ENCODE peak calls at places on chromosomes 13 and 19, in ten cellular contexts. C is stimulated activated CD8-positive, alpha-beta memory T cell treated with anti-CD3 and anti-CD28 coated beads, Interleukin-15, amount 100 ng/mL, for 4 hours; E is HTR-8/SVneo; S is Kasumi-1; J is caudate nucleus; H is left ventricle myocardium superior; W is A549; F is ureter; X is retina; D is COR-L47. N is an unnamed sample.

GRCh38 chr13:63124863-63125262 is 1709.2 kb upstream of the PCDH20 start:
- DNase-seq in S (peak), C (no peak), J (no peak), D (peak), W (no peak), E (no peak), H (no peak), X (no peak), F (no peak), N (no peak)

GRCh38 chr13:45861352-45861751 is 9.8 kb upstream of the SIAH3 start:
- DNase-seq in S (no peak), D (no peak), X (no peak), C (no peak), F (no peak), J (no peak), H (no peak), E (no peak), W (no peak), N (no peak)

GRCh38 chr19:37718357-37718756 is 1.2 kb downstream of the ZNF607 start:
- DNase-seq in X (peak), E (no peak), D (no peak), H (no peak), S (no peak), W (no peak), C (no peak), J (no peak), F (no peak), N (no peak)

GRCh38 chr13:110472904-110473563 is 88.5 kb downstream of the RAB20 start:
- DNase-seq in D (no peak), H (no peak), C (no peak), W (no peak), S (no peak), X (no peak), J (no peak), E (no peak), F (no peak), N (peak)

GRCh38 chr19:16386619-16387240 is 62.1 kb downstream of the KLF2 start:
- DNase-seq in X (peak), H (peak), J (no peak), F (no peak), S (peak), E (peak), D (peak), C (no peak), W (peak), N (peak)

GRCh38 chr13:77784531-77784930 is 87.0 kb downstream of the SLAIN1 start:
- DNase-seq in W (no peak), S (no peak), C (no peak), D (peak), X (no peak), J (no peak), H (no peak), E (no peak), F (no peak), N (no peak)

GRCh38 chr19:44515031-44515430 is 14.4 kb downstream of the CEACAM20 start:
- DNase-seq in E (no peak), C (no peak), H (no peak), X (no peak), D (no peak), J (no peak), W (no peak), S (no peak), F (no peak), N (no peak)

GRCh38 chr13:45048890-45049407 is 59.6 kb downstream of the GPALPP1 start:
- DNase-seq in F (no peak), H (no peak), C (no peak), D (no peak), S (no peak), X (no peak), W (no peak), J (no peak), E (no peak), N (no peak)

GRCh38 chr19:57088125-57088524 is 31.7 kb upstream of the USP29 start:
- DNase-seq in W (no peak), X (no peak), D (no peak), S (no peak), F (no peak), J (no peak), C (no peak), E (no peak), H (no peak), N (no peak)

GRCh38 chr13:47990920-47991466 is 10.1 kb downstream of the SUCLA2 start:
- DNase-seq in F (no peak), W (no peak), S (no peak), C (no peak), D (no peak), X (no peak), J (no peak), H (no peak), E (no peak), N (no peak)

GRCh38 chr13:112576191-112576590 is 11.8 kb downstream of the TUBGCP3 start:
- DNase-seq in W (no peak), E (no peak), J (no peak), H (no peak), S (no peak), D (no peak), X (no peak), F (no peak), C (no peak), N (no peak)

GRCh38 chr19:20664917-20665781 is 3.8 kb upstream of the ZNF626 start:
- DNase-seq in W (no peak), J (no peak), H (peak), S (no peak), E (no peak), F (no peak), C (no peak), X (peak), D (no peak), N (peak)

GRCh38 chr19:43524922-43525835 is 1.8 kb downstream of the ETHE1 start:
- DNase-seq in X (no peak), S (peak), J (no peak), C (no peak), E (peak), W (peak), H (peak), F (peak), D (no peak), N (peak)

GRCh38 chr19:20478936-20479335 is 86.6 kb downstream of the ZNF737 start:
- DNase-seq in E (no peak), X (no peak), J (no peak), H (no peak), C (no peak), D (no peak), F (no peak), W (no peak), S (no peak), N (no peak)

GRCh38 chr19:54035215-54036178 is 28.2 kb downstream of the VSTM1 start:
- DNase-seq in W (no peak), D (no peak), S (no peak), F (no peak), J (no peak), X (no peak), C (no peak), E (peak), H (no peak), N (no peak)

GRCh38 chr19:38952395-38953165 is 21.8 kb downstream of the MRPS12 start:
- DNase-seq in C (no peak), F (no peak), X (peak), W (peak), E (no peak), H (no peak), D (peak), S (peak), J (no peak), N (no peak)

GRCh38 chr13:23579072-23579885 is 9.1 kb downstream of the TNFRSF19 start:
- DNase-seq in S (peak), X (peak), H (peak), E (peak), D (peak), J (peak), F (peak), C (peak), W (peak), N (peak)

GRCh38 chr19:8924283-8924682 is 85.9 kb downstream of the MUC16 start:
- DNase-seq in E (no peak), S (no peak), W (no peak), C (no peak), D (no peak), J (no peak), X (no peak), H (no peak), F (no peak), N (no peak)

GRCh38 chr13:97240789-97241734 is 18.9 kb downstream of the MBNL2 start:
- DNase-seq in D (no peak), H (no peak), J (no peak), X (no peak), E (no peak), C (no peak), F (no peak), S (no peak), W (no peak), N (no peak)

GRCh38 chr19:12126707-12127106 is 13.4 kb downstream of the ZNF20 start:
- DNase-seq in J (no peak), D (peak), F (no peak), H (no peak), S (peak), C (no peak), X (no peak), E (no peak), W (no peak), N (no peak)

GRCh38 chr19:43673702-43674629 is 4.0 kb upstream of the PLAUR start:
- DNase-seq in F (no peak), S (peak), H (no peak), C (no peak), W (no peak), E (no peak), X (no peak), J (no peak), D (no peak), N (no peak)

GRCh38 chr13:89199138-89199537 is 1528.0 kb downstream of the SLITRK5 start:
- DNase-seq in H (no peak), D (peak), W (no peak), S (no peak), F (no peak), J (no peak), C (no peak), E (peak), X (no peak), N (no peak)

GRCh38 chr13:33639158-33639557 is 178.8 kb upstream of the RFC3 start:
- DNase-seq in D (no peak), J (no peak), C (no peak), F (no peak), E (no peak), X (no peak), H (peak), S (no peak), W (no peak), N (no peak)

GRCh38 chr19:7544626-7545025 is 9.1 kb downstream of the PNPLA6 start:
- DNase-seq in C (no peak), F (no peak), J (no peak), S (peak), E (no peak), H (no peak), X (no peak), D (no peak), W (no peak), N (no peak)

GRCh38 chr19:16888629-16889371 is at the start of gene F2RL3:
- DNase-seq in D (no peak), S (peak), H (peak), E (no peak), C (no peak), J (no peak), W (no peak), X (peak), F (no peak), N (peak)

GRCh38 chr13:30216111-30216510 is 91.2 kb downstream of the KATNAL1 start:
- DNase-seq in S (no peak), H (no peak), C (no peak), W (no peak), E (no peak), D (no peak), J (no peak), F (no peak), X (no peak), N (no peak)

GRCh38 chr19:55656552-55656951 is 1.7 kb downstream of the U2AF2 start:
- DNase-seq in E (no peak), D (no peak), F (no peak), C (no peak), X (no peak), W (no peak), S (no peak), H (no peak), J (no peak), N (no peak)

GRCh38 chr13:99792079-99792921 is 179.3 kb downstream of the ZIC5 start:
- DNase-seq in E (no peak), D (no peak), X (no peak), W (no peak), C (no peak), S (no peak), J (no peak), H (no peak), F (no peak), N (no peak)

GRCh38 chr13:30745917-30746686 is 10.8 kb downstream of the ALOX5AP start:
- DNase-seq in C (no peak), S (no peak), F (no peak), E (no peak), W (no peak), J (no peak), X (no peak), D (no peak), H (no peak), N (no peak)

GRCh38 chr13:31053098-31053497 is 108.6 kb downstream of the HSPH1 start:
- DNase-seq in S (no peak), W (no peak), D (no peak), C (no peak), X (no peak), E (no peak), J (no peak), F (no peak), H (peak), N (peak)

GRCh38 chr19:34676697-34677385 is at the start of gene SCGB2B2:
- DNase-seq in D (peak), S (peak), H (no peak), E (peak), F (peak), W (peak), C (peak), J (no peak), X (peak), N (peak)

GRCh38 chr13:73722120-73722519 is 412.1 kb downstream of the KLF12 start:
- DNase-seq in C (no peak), D (peak), E (peak), J (no peak), H (no peak), S (peak), X (peak), W (no peak), F (no peak), N (no peak)

GRCh38 chr19:10551698-10552301 is 8.1 kb downstream of the ATG4D start:
- DNase-seq in J (no peak), S (peak), X (no peak), E (no peak), H (no peak), W (no peak), D (no peak), F (no peak), C (no peak), N (no peak)

GRCh38 chr19:47719047-47719885 is 6.0 kb downstream of the EHD2 start:
- DNase-seq in W (peak), X (peak), C (no peak), J (no peak), E (peak), H (peak), S (no peak), D (no peak), F (peak), N (peak)